ENCODE peak calls at places on chromosomes 5 and 9, in eight cellular contexts. One of them, this sample, is unnamed.

GRCh38 chr9:113705938-113706519 is 170.1 kb upstream of the ZNF618 start:
- DNase-seq in fibroblast of mammary gland: no peak
- DNase-seq in foreskin fibroblast: no peak
- DNase-seq in heart right ventricle: no peak
- DNase-seq in right lobe of liver: peak
- DNase-seq in B cell: no peak
- DNase-seq in stomach: peak
- DNase-seq in WTC11: no peak
- DNase-seq in this sample: peak

GRCh38 chr9:61667559-61668121 is 477.8 kb downstream of the SPATA31A7 start:
- DNase-seq in fibroblast of mammary gland: no peak
- DNase-seq in foreskin fibroblast: no peak
- DNase-seq in heart right ventricle: no peak
- DNase-seq in right lobe of liver: no peak
- DNase-seq in B cell: no peak
- DNase-seq in stomach: no peak
- DNase-seq in WTC11: no peak
- DNase-seq in this sample: peak

GRCh38 chr9:88092699-88093359 is 45.4 kb downstream of the SPATA31C2 start:
- DNase-seq in fibroblast of mammary gland: peak
- DNase-seq in foreskin fibroblast: peak
- DNase-seq in heart right ventricle: no peak
- DNase-seq in right lobe of liver: peak
- DNase-seq in B cell: no peak
- DNase-seq in stomach: no peak
- DNase-seq in WTC11: no peak
- DNase-seq in this sample: no peak

GRCh38 chr9:83584995-83585394 is 37.9 kb upstream of the IDNK start:
- DNase-seq in fibroblast of mammary gland: no peak
- DNase-seq in foreskin fibroblast: no peak
- DNase-seq in heart right ventricle: no peak
- DNase-seq in right lobe of liver: no peak
- DNase-seq in B cell: no peak
- DNase-seq in stomach: no peak
- DNase-seq in WTC11: peak
- DNase-seq in this sample: no peak

GRCh38 chr9:112755059-112755458 is 4.5 kb downstream of the SNX30 start:
- DNase-seq in fibroblast of mammary gland: no peak
- DNase-seq in foreskin fibroblast: no peak
- DNase-seq in heart right ventricle: no peak
- DNase-seq in right lobe of liver: no peak
- DNase-seq in B cell: no peak
- DNase-seq in stomach: no peak
- DNase-seq in WTC11: no peak
- DNase-seq in this sample: no peak

GRCh38 chr5:168532471-168532870 is 3.4 kb downstream of the FBLL1 start:
- DNase-seq in fibroblast of mammary gland: no peak
- DNase-seq in foreskin fibroblast: no peak
- DNase-seq in heart right ventricle: no peak
- DNase-seq in right lobe of liver: no peak
- DNase-seq in B cell: no peak
- DNase-seq in stomach: no peak
- DNase-seq in WTC11: no peak
- DNase-seq in this sample: no peak

GRCh38 chr9:127930298-127931091 is at the start of gene PIP5KL1:
- DNase-seq in fibroblast of mammary gland: peak
- DNase-seq in foreskin fibroblast: peak
- DNase-seq in heart right ventricle: peak
- DNase-seq in right lobe of liver: peak
- DNase-seq in B cell: peak
- DNase-seq in stomach: peak
- DNase-seq in WTC11: peak
- DNase-seq in this sample: no peak

GRCh38 chr5:176427971-176428370 is 11.6 kb upstream of the CLTB start:
- DNase-seq in fibroblast of mammary gland: peak
- DNase-seq in foreskin fibroblast: peak
- DNase-seq in heart right ventricle: no peak
- DNase-seq in right lobe of liver: no peak
- DNase-seq in B cell: no peak
- DNase-seq in stomach: no peak
- DNase-seq in WTC11: no peak
- DNase-seq in this sample: no peak

GRCh38 chr5:64958757-64959391 is 190.1 kb downstream of the CWC27 start:
- DNase-seq in fibroblast of mammary gland: peak
- DNase-seq in foreskin fibroblast: peak
- DNase-seq in heart right ventricle: no peak
- DNase-seq in right lobe of liver: no peak
- DNase-seq in B cell: no peak
- DNase-seq in stomach: no peak
- DNase-seq in WTC11: no peak
- DNase-seq in this sample: no peak

GRCh38 chr5:77064040-77064439 is 23.0 kb downstream of the ZBED3 start:
- DNase-seq in fibroblast of mammary gland: no peak
- DNase-seq in foreskin fibroblast: no peak
- DNase-seq in heart right ventricle: no peak
- DNase-seq in right lobe of liver: no peak
- DNase-seq in B cell: no peak
- DNase-seq in stomach: no peak
- DNase-seq in WTC11: no peak
- DNase-seq in this sample: no peak
- TF ChIP-seq CTCF in fibroblast of mammary gland: no peak
- TF ChIP-seq CTCF in foreskin fibroblast: no peak
- TF ChIP-seq CTCF in heart right ventricle: no peak
- TF ChIP-seq CTCF in right lobe of liver: peak
- TF ChIP-seq CTCF in B cell: no peak
- TF ChIP-seq CTCF in stomach: no peak
- TF ChIP-seq CTCF in WTC11: no peak
- TF ChIP-seq CTCF in this sample: no peak

GRCh38 chr5:74892921-74893320 is 26.7 kb upstream of the FAM169A start:
- DNase-seq in fibroblast of mammary gland: no peak
- DNase-seq in foreskin fibroblast: no peak
- DNase-seq in heart right ventricle: no peak
- DNase-seq in right lobe of liver: no peak
- DNase-seq in B cell: no peak
- DNase-seq in stomach: no peak
- DNase-seq in WTC11: no peak
- DNase-seq in this sample: no peak
- TF ChIP-seq CTCF in fibroblast of mammary gland: no peak
- TF ChIP-seq CTCF in foreskin fibroblast: no peak
- TF ChIP-seq CTCF in heart right ventricle: no peak
- TF ChIP-seq CTCF in right lobe of liver: no peak
- TF ChIP-seq CTCF in B cell: no peak
- TF ChIP-seq CTCF in stomach: no peak
- TF ChIP-seq CTCF in WTC11: no peak
- TF ChIP-seq CTCF in this sample: no peak

GRCh38 chr9:100167912-100168775 is 69.1 kb downstream of the INVS start:
- DNase-seq in fibroblast of mammary gland: peak
- DNase-seq in foreskin fibroblast: peak
- DNase-seq in heart right ventricle: no peak
- DNase-seq in right lobe of liver: no peak
- DNase-seq in B cell: no peak
- DNase-seq in stomach: no peak
- DNase-seq in WTC11: no peak
- DNase-seq in this sample: no peak
- TF ChIP-seq CTCF in fibroblast of mammary gland: peak
- TF ChIP-seq CTCF in foreskin fibroblast: peak
- TF ChIP-seq CTCF in heart right ventricle: no peak
- TF ChIP-seq CTCF in right lobe of liver: no peak
- TF ChIP-seq CTCF in B cell: no peak
- TF ChIP-seq CTCF in stomach: no peak
- TF ChIP-seq CTCF in WTC11: no peak
- TF ChIP-seq CTCF in this sample: no peak

GRCh38 chr5:435156-435790 is 7.7 kb upstream of the EXOC3 start:
- DNase-seq in fibroblast of mammary gland: no peak
- DNase-seq in foreskin fibroblast: no peak
- DNase-seq in heart right ventricle: no peak
- DNase-seq in right lobe of liver: no peak
- DNase-seq in B cell: no peak
- DNase-seq in stomach: no peak
- DNase-seq in WTC11: no peak
- DNase-seq in this sample: peak

GRCh38 chr5:438481-438981 is 4.4 kb upstream of the EXOC3 start:
- DNase-seq in fibroblast of mammary gland: no peak
- DNase-seq in foreskin fibroblast: no peak
- DNase-seq in heart right ventricle: peak
- DNase-seq in right lobe of liver: no peak
- DNase-seq in B cell: no peak
- DNase-seq in stomach: no peak
- DNase-seq in WTC11: peak
- DNase-seq in this sample: no peak

GRCh38 chr5:437281-437771 is 5.7 kb upstream of the EXOC3 start:
- DNase-seq in fibroblast of mammary gland: no peak
- DNase-seq in foreskin fibroblast: no peak
- DNase-seq in heart right ventricle: peak
- DNase-seq in right lobe of liver: no peak
- DNase-seq in B cell: no peak
- DNase-seq in stomach: no peak
- DNase-seq in WTC11: peak
- DNase-seq in this sample: no peak

GRCh38 chr5:435961-436640 is 6.9 kb upstream of the EXOC3 start:
- DNase-seq in fibroblast of mammary gland: peak
- DNase-seq in foreskin fibroblast: peak
- DNase-seq in heart right ventricle: no peak
- DNase-seq in right lobe of liver: peak
- DNase-seq in B cell: no peak
- DNase-seq in stomach: no peak
- DNase-seq in WTC11: peak
- DNase-seq in this sample: peak

DNA sequence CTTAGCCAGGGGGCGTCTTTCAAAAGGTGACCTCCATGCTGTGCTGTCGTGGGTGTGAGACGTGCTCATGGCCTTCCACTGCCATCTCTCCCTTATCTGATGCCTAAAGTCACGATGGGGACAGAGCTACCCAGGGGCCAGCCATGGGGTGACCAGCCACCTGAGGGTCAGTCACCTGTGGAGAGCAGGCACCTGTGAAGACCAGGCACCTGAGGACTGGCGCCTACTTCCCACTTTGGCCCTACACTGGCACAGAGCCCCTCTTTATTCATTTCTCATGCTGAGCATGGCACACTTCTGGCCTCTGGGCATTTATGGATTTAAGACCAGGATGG is 6.4 kb upstream of the EXOC3 start:
- DNase-seq in fibroblast of mammary gland: no peak
- DNase-seq in foreskin fibroblast: no peak
- DNase-seq in heart right ventricle: peak
- DNase-seq in right lobe of liver: peak
- DNase-seq in B cell: no peak
- DNase-seq in stomach: no peak
- DNase-seq in WTC11: no peak
- DNase-seq in this sample: no peak
- TF ChIP-seq CTCF in fibroblast of mammary gland: no peak
- TF ChIP-seq CTCF in foreskin fibroblast: no peak
- TF ChIP-seq CTCF in heart right ventricle: no peak
- TF ChIP-seq CTCF in right lobe of liver: no peak
- TF ChIP-seq CTCF in B cell: no peak
- TF ChIP-seq CTCF in stomach: no peak
- TF ChIP-seq CTCF in WTC11: peak
- TF ChIP-seq CTCF in this sample: no peak

GRCh38 chr9:93207326-93207814 is 23.4 kb downstream of the WNK2 start:
- DNase-seq in fibroblast of mammary gland: peak
- DNase-seq in foreskin fibroblast: peak
- DNase-seq in heart right ventricle: peak
- DNase-seq in right lobe of liver: no peak
- DNase-seq in B cell: no peak
- DNase-seq in stomach: no peak
- DNase-seq in WTC11: no peak
- DNase-seq in this sample: no peak
- TF ChIP-seq CTCF in fibroblast of mammary gland: no peak
- TF ChIP-seq CTCF in foreskin fibroblast: no peak
- TF ChIP-seq CTCF in heart right ventricle: peak
- TF ChIP-seq CTCF in right lobe of liver: no peak
- TF ChIP-seq CTCF in B cell: no peak
- TF ChIP-seq CTCF in stomach: no peak
- TF ChIP-seq CTCF in WTC11: no peak
- TF ChIP-seq CTCF in this sample: no peak

DNA sequence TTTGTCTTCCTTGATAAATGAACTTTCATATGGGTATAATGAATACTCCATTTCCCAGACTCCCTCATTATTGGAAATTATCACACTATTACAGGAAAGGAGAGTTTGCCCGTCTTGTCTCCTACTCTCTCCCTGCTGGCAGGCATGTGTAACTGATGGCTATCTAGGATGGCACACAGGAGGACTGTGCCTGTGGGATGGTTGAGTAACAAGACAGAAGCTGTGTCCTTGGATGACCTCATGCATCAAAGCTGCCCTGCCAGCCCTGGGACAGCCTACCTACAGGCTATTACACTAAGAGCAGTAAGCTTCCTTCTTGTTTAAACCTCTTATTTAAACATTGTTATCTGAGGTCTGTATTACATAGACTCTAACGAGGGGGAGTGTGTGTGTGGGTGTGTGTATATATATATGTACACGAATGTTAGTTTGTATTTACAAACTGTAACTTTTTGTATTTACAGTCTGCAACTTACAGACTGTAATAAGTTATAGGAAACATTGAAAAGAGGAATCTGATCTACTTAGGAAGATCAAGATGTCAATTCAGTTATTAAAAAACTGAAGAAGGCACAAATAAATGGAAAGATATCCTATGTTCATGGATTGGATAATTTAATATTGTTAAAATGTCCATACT is 247.6 kb upstream of the ACO1 start:
- DNase-seq in fibroblast of mammary gland: no peak
- DNase-seq in foreskin fibroblast: no peak
- DNase-seq in heart right ventricle: no peak
- DNase-seq in right lobe of liver: peak
- DNase-seq in B cell: no peak
- DNase-seq in stomach: no peak
- DNase-seq in WTC11: peak
- DNase-seq in this sample: no peak
- TF ChIP-seq CTCF in fibroblast of mammary gland: no peak
- TF ChIP-seq CTCF in foreskin fibroblast: no peak
- TF ChIP-seq CTCF in heart right ventricle: no peak
- TF ChIP-seq CTCF in right lobe of liver: peak
- TF ChIP-seq CTCF in B cell: no peak
- TF ChIP-seq CTCF in stomach: no peak
- TF ChIP-seq CTCF in WTC11: no peak
- TF ChIP-seq CTCF in this sample: no peak

GRCh38 chr5:73783823-73784222 is 157.8 kb downstream of the ARHGEF28 start:
- DNase-seq in fibroblast of mammary gland: peak
- DNase-seq in foreskin fibroblast: peak
- DNase-seq in heart right ventricle: no peak
- DNase-seq in right lobe of liver: no peak
- DNase-seq in B cell: no peak
- DNase-seq in stomach: no peak
- DNase-seq in WTC11: no peak
- DNase-seq in this sample: no peak
- TF ChIP-seq CTCF in fibroblast of mammary gland: peak
- TF ChIP-seq CTCF in foreskin fibroblast: peak
- TF ChIP-seq CTCF in heart right ventricle: peak
- TF ChIP-seq CTCF in right lobe of liver: peak
- TF ChIP-seq CTCF in B cell: no peak
- TF ChIP-seq CTCF in stomach: no peak
- TF ChIP-seq CTCF in WTC11: no peak
- TF ChIP-seq CTCF in this sample: no peak

DNA sequence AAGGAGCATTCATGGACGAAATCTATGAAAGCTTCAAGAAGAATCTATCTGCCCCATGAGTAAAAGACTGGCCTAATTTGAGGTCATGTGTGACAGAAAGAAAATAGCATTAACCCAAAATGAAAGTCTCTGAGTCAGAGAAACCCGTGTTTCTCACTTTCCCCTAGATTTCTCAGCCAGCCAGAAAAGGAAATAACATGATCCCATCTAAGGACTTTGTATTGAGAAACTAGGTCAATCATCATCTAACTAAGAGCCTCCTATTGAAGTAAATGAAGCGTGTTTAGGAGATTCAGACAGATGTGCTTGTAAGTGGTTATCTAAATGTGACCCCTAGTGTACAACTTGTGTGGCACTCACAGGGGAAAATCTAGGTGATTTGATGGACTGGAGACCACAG is 77.3 kb upstream of the ZNF366 start:
- DNase-seq in fibroblast of mammary gland: peak
- DNase-seq in foreskin fibroblast: peak
- DNase-seq in heart right ventricle: no peak
- DNase-seq in right lobe of liver: no peak
- DNase-seq in B cell: no peak
- DNase-seq in stomach: no peak
- DNase-seq in WTC11: no peak
- DNase-seq in this sample: no peak
- TF ChIP-seq CTCF in fibroblast of mammary gland: peak
- TF ChIP-seq CTCF in foreskin fibroblast: no peak
- TF ChIP-seq CTCF in heart right ventricle: no peak
- TF ChIP-seq CTCF in right lobe of liver: no peak
- TF ChIP-seq CTCF in B cell: no peak
- TF ChIP-seq CTCF in stomach: no peak
- TF ChIP-seq CTCF in WTC11: no peak
- TF ChIP-seq CTCF in this sample: no peak

This sample was measured in coronary artery.